ENCODE peak calls at places on chromosomes 11 and 22, in six cellular contexts. M, P, B, Z, E and T are unnamed samples.

GRCh38 chr22:45632791-45633515 is 38.7 kb upstream of the ATXN10 start:
- DNase-seq in M (no peak), P (no peak), B (peak; percentile 31), Z (no peak), E (peak; percentile 62), T (no peak)

GRCh38 chr11:64697663-64698375 is 25.2 kb downstream of the NRXN2 start:
- DNase-seq in M (no peak), P (no peak), B (no peak), Z (no peak), E (no peak), T (no peak)

GRCh38 chr11:62431171-62431895 is 12.5 kb downstream of the SCGB1A1 start:
- DNase-seq in M (no peak), P (no peak), B (no peak), Z (peak; percentile 92), E (no peak), T (peak; percentile 67)

GRCh38 chr11:18773681-18774080 is 17.9 kb downstream of the PTPN5 start:
- DNase-seq in M (no peak), P (no peak), B (no peak), Z (no peak), E (no peak), T (no peak)

GRCh38 chr22:38345782-38346181 is 28.5 kb upstream of the CSNK1E start:
- DNase-seq in M (no peak), P (no peak), B (peak; percentile 4), Z (no peak), E (no peak), T (no peak)

GRCh38 chr11:112229746-112230433 is 3.7 kb downstream of the PTS start:
- DNase-seq in M (no peak), P (no peak), B (no peak), Z (peak; percentile 86), E (no peak), T (no peak)

GRCh38 chr11:69174841-69175240 is 19.1 kb downstream of the SMIM38 start:
- DNase-seq in M (no peak), P (no peak), B (no peak), Z (no peak), E (no peak), T (no peak)

GRCh38 chr11:103953797-103954495 is 82.5 kb upstream of the DDI1 start:
- DNase-seq in M (no peak), P (no peak), B (no peak), Z (no peak), E (no peak), T (no peak)

GRCh38 chr22:21938906-21939305 is 13.7 kb downstream of the PPM1F start:
- DNase-seq in M (no peak), P (no peak), B (no peak), Z (no peak), E (no peak), T (no peak)

GRCh38 chr22:20239063-20239950 is 28.8 kb downstream of the RTN4R start:
- DNase-seq in M (peak; percentile 16), P (no peak), B (no peak), Z (peak; percentile 17), E (no peak), T (peak; percentile 8)